ENCODE peak calls at places on chromosomes 16 and 17, in six cellular contexts. One of them, this sample, is unnamed.

GRCh38 chr17:9661027-9661426 is 15.7 kb downstream of the USP43 start:
- DNase-seq in fibroblast of lung: no peak
- DNase-seq in PC-9: no peak
- DNase-seq in GM23248: no peak
- DNase-seq in endothelial cell of umbilical vein: no peak
- DNase-seq in PC-3: no peak
- DNase-seq in this sample: no peak

GRCh38 chr16:1102921-1103648 is 7.0 kb upstream of the C1QTNF8 start:
- DNase-seq in fibroblast of lung: no peak
- DNase-seq in PC-9: peak
- DNase-seq in GM23248: peak
- DNase-seq in endothelial cell of umbilical vein: peak
- DNase-seq in PC-3: peak
- DNase-seq in this sample: no peak

GRCh38 chr17:71764507-71764906 is 356.3 kb upstream of the SOX9 start:
- DNase-seq in fibroblast of lung: peak
- DNase-seq in PC-9: no peak
- DNase-seq in GM23248: peak
- DNase-seq in endothelial cell of umbilical vein: no peak
- DNase-seq in PC-3: peak
- DNase-seq in this sample: no peak

GRCh38 chr17:8556074-8556473 is 74.5 kb downstream of the MYH10 start:
- DNase-seq in fibroblast of lung: no peak
- DNase-seq in PC-9: no peak
- DNase-seq in GM23248: peak
- DNase-seq in endothelial cell of umbilical vein: no peak
- DNase-seq in PC-3: peak
- DNase-seq in this sample: no peak

GRCh38 chr16:57531253-57531575 is 5.2 kb downstream of the CCDC102A start:
- DNase-seq in fibroblast of lung: no peak
- DNase-seq in PC-9: no peak
- DNase-seq in GM23248: no peak
- DNase-seq in endothelial cell of umbilical vein: no peak
- DNase-seq in PC-3: no peak
- DNase-seq in this sample: no peak

GRCh38 chr17:28740406-28741357 is 3.1 kb upstream of the TRAF4 start:
- DNase-seq in fibroblast of lung: no peak
- DNase-seq in PC-9: no peak
- DNase-seq in GM23248: no peak
- DNase-seq in endothelial cell of umbilical vein: no peak
- DNase-seq in PC-3: no peak
- DNase-seq in this sample: no peak

GRCh38 chr16:56460101-56460500 is 8.7 kb downstream of the OGFOD1 start:
- DNase-seq in fibroblast of lung: no peak
- DNase-seq in PC-9: no peak
- DNase-seq in GM23248: no peak
- DNase-seq in endothelial cell of umbilical vein: no peak
- DNase-seq in PC-3: no peak
- DNase-seq in this sample: no peak

GRCh38 chr16:2855536-2855935 is 2.4 kb downstream of the PRSS22 start:
- DNase-seq in fibroblast of lung: no peak
- DNase-seq in PC-9: no peak
- DNase-seq in GM23248: no peak
- DNase-seq in endothelial cell of umbilical vein: no peak
- DNase-seq in PC-3: no peak
- DNase-seq in this sample: no peak

GRCh38 chr17:69084911-69085310 is 24.2 kb upstream of the ABCA9 start:
- DNase-seq in fibroblast of lung: no peak
- DNase-seq in PC-9: no peak
- DNase-seq in GM23248: peak
- DNase-seq in endothelial cell of umbilical vein: no peak
- DNase-seq in PC-3: peak
- DNase-seq in this sample: no peak

GRCh38 chr16:81313731-81314602 is 795 bp upstream of the GAN start:
- DNase-seq in fibroblast of lung: no peak
- DNase-seq in PC-9: no peak
- DNase-seq in GM23248: peak
- DNase-seq in endothelial cell of umbilical vein: no peak
- DNase-seq in PC-3: no peak
- DNase-seq in this sample: no peak

GRCh38 chr17:13599808-13600398 is 1.8 kb downstream of the HS3ST3A1 start:
- DNase-seq in fibroblast of lung: peak
- DNase-seq in PC-9: no peak
- DNase-seq in GM23248: peak
- DNase-seq in endothelial cell of umbilical vein: no peak
- DNase-seq in PC-3: peak
- DNase-seq in this sample: no peak

GRCh38 chr17:44981221-44981968 is 13.3 kb upstream of the C1QL1 start:
- DNase-seq in fibroblast of lung: peak
- DNase-seq in PC-9: peak
- DNase-seq in GM23248: peak
- DNase-seq in endothelial cell of umbilical vein: peak
- DNase-seq in PC-3: peak
- DNase-seq in this sample: no peak

GRCh38 chr17:4739122-4740024 is at the start of the genes CXCL16 and ZMYND15:
- DNase-seq in fibroblast of lung: peak
- DNase-seq in PC-9: peak
- DNase-seq in GM23248: peak
- DNase-seq in endothelial cell of umbilical vein: peak
- DNase-seq in PC-3: peak
- DNase-seq in this sample: no peak

GRCh38 chr16:54821731-54822130 is 108.9 kb upstream of the IRX5 start:
- DNase-seq in fibroblast of lung: no peak
- DNase-seq in PC-9: no peak
- DNase-seq in GM23248: no peak
- DNase-seq in endothelial cell of umbilical vein: no peak
- DNase-seq in PC-3: no peak
- DNase-seq in this sample: peak

GRCh38 chr16:89397331-89397861 is 93.0 kb downstream of the ANKRD11 start:
- DNase-seq in fibroblast of lung: no peak
- DNase-seq in PC-9: no peak
- DNase-seq in GM23248: no peak
- DNase-seq in endothelial cell of umbilical vein: no peak
- DNase-seq in PC-3: no peak
- DNase-seq in this sample: no peak

GRCh38 chr16:85253127-85253941 is 141.1 kb upstream of the CIBAR2 start:
- DNase-seq in fibroblast of lung: no peak
- DNase-seq in PC-9: peak
- DNase-seq in GM23248: peak
- DNase-seq in endothelial cell of umbilical vein: peak
- DNase-seq in PC-3: peak
- DNase-seq in this sample: no peak

GRCh38 chr16:79360267-79360666 is 240.3 kb downstream of the MAF start:
- DNase-seq in fibroblast of lung: no peak
- DNase-seq in PC-9: no peak
- DNase-seq in GM23248: no peak
- DNase-seq in endothelial cell of umbilical vein: no peak
- DNase-seq in PC-3: peak
- DNase-seq in this sample: peak

GRCh38 chr17:79747508-79748295 is 17.0 kb downstream of the ENPP7 start:
- DNase-seq in fibroblast of lung: no peak
- DNase-seq in PC-9: no peak
- DNase-seq in GM23248: peak
- DNase-seq in endothelial cell of umbilical vein: no peak
- DNase-seq in PC-3: no peak
- DNase-seq in this sample: no peak
- TF ChIP-seq EZH2 in fibroblast of lung: peak
- TF ChIP-seq EZH2 in PC-9: no peak
- TF ChIP-seq EZH2 in GM23248: peak
- TF ChIP-seq EZH2 in endothelial cell of umbilical vein: peak
- TF ChIP-seq EZH2 in PC-3: no peak
- TF ChIP-seq EZH2 in this sample: peak

GRCh38 chr17:33291248-33292183 is 1.6 kb downstream of the ASIC2 start:
- DNase-seq in fibroblast of lung: peak
- DNase-seq in PC-9: no peak
- DNase-seq in GM23248: peak
- DNase-seq in endothelial cell of umbilical vein: peak
- DNase-seq in PC-3: no peak
- DNase-seq in this sample: no peak
- TF ChIP-seq EZH2 in fibroblast of lung: peak
- TF ChIP-seq EZH2 in PC-9: no peak
- TF ChIP-seq EZH2 in GM23248: peak
- TF ChIP-seq EZH2 in endothelial cell of umbilical vein: peak
- TF ChIP-seq EZH2 in PC-3: no peak
- TF ChIP-seq EZH2 in this sample: peak

DNA sequence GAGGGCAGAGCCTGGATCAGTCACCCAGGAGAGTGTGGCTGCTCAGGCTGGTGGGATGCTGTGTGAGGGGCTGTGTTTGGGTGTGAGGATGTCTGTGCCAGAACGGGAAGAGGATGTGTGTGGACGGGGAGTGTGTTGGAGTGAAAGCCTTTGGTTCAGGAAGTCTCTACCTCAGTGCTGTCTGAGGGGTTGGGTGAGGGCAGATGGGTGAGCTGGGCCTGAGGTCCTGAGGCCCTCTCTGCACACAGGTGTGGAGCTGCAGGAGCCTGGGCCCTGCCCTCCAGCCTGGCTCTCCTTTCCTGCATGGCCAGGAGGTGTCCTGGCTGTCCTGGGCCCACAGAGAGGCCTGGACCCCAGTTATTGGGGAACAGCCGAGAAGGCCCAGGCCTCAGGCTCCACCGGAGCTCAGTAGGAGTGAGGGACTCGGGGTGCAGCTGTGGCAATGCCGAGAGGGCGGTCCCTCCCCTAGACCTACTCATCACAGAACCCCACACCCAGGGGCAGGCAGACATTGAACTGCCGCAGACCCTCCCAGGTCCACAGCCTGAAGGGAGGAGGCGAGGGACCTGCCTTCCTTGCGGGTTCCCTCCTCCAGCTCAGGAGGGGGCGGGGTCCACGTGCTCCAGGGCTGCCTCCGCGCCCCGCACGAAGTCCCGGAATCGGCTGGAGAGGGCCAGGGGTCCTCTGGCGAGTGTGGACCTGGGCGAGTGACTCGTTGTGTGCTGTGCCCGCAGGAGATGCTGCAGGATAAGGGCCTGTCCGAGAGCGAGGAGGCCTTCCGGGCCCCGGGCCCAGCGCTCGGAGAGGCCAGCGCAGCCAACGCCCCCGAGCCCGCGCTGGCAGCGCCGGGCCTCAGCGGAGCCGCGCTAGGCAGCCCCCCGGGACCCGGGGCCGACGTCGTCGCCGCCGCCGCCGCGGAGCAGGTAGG is 3.8 kb downstream of the TBX4 start:
- DNase-seq in fibroblast of lung: peak
- DNase-seq in PC-9: no peak
- DNase-seq in GM23248: no peak
- DNase-seq in endothelial cell of umbilical vein: no peak
- DNase-seq in PC-3: no peak
- DNase-seq in this sample: no peak
- TF ChIP-seq EZH2 in fibroblast of lung: no peak
- TF ChIP-seq EZH2 in PC-9: no peak
- TF ChIP-seq EZH2 in GM23248: no peak
- TF ChIP-seq EZH2 in endothelial cell of umbilical vein: no peak
- TF ChIP-seq EZH2 in PC-3: no peak
- TF ChIP-seq EZH2 in this sample: no peak

GRCh38 chr17:38564254-38564605 is 41.5 kb downstream of the SRCIN1 start:
- DNase-seq in fibroblast of lung: no peak
- DNase-seq in PC-9: no peak
- DNase-seq in GM23248: no peak
- DNase-seq in endothelial cell of umbilical vein: no peak
- DNase-seq in PC-3: no peak
- DNase-seq in this sample: no peak

GRCh38 chr17:38562903-38563302 is 42.8 kb downstream of the SRCIN1 start:
- DNase-seq in fibroblast of lung: no peak
- DNase-seq in PC-9: no peak
- DNase-seq in GM23248: no peak
- DNase-seq in endothelial cell of umbilical vein: no peak
- DNase-seq in PC-3: no peak
- DNase-seq in this sample: no peak

GRCh38 chr17:38562215-38562569 is 43.6 kb downstream of the SRCIN1 start:
- DNase-seq in fibroblast of lung: no peak
- DNase-seq in PC-9: no peak
- DNase-seq in GM23248: no peak
- DNase-seq in endothelial cell of umbilical vein: no peak
- DNase-seq in PC-3: no peak
- DNase-seq in this sample: no peak

GRCh38 chr17:38564869-38565268 is 40.9 kb downstream of the SRCIN1 start:
- DNase-seq in fibroblast of lung: no peak
- DNase-seq in PC-9: no peak
- DNase-seq in GM23248: no peak
- DNase-seq in endothelial cell of umbilical vein: no peak
- DNase-seq in PC-3: no peak
- DNase-seq in this sample: no peak

GRCh38 chr17:38563362-38564253 is 42.1 kb downstream of the SRCIN1 start:
- DNase-seq in fibroblast of lung: no peak
- DNase-seq in PC-9: no peak
- DNase-seq in GM23248: no peak
- DNase-seq in endothelial cell of umbilical vein: no peak
- DNase-seq in PC-3: no peak
- DNase-seq in this sample: no peak
- TF ChIP-seq EZH2 in fibroblast of lung: peak
- TF ChIP-seq EZH2 in PC-9: no peak
- TF ChIP-seq EZH2 in GM23248: no peak
- TF ChIP-seq EZH2 in endothelial cell of umbilical vein: peak
- TF ChIP-seq EZH2 in PC-3: no peak
- TF ChIP-seq EZH2 in this sample: peak